ENCODE peak calls at places on chromosomes 13 and 19, in ten cellular contexts. G is psoas muscle, C is tibial artery, Z is upper lobe of right lung, U is RWPE1, E is ascending aorta, H is stomach, X is thoracic aorta, V is mesendoderm, S is mammary epithelial cell. A is an unnamed sample.

GRCh38 chr19:34220472-34221063 is 33.8 kb upstream of the GARRE1 start:
- DNase-seq in H (peak), X (peak), E (peak), V (peak), C (no peak), Z (no peak), S (peak), G (peak), U (peak), A (peak)

GRCh38 chr13:41520699-41521630 is 63.6 kb downstream of the RGCC start:
- DNase-seq in C (no peak), H (no peak), V (no peak), U (no peak), X (no peak), G (no peak), Z (no peak), S (no peak), E (no peak), A (no peak)

GRCh38 chr13:80527400-80527799 is 186.5 kb upstream of the SPRY2 start:
- DNase-seq in U (no peak), V (no peak), Z (no peak), E (no peak), S (no peak), H (no peak), X (no peak), C (no peak), G (no peak), A (no peak)

GRCh38 chr13:81658598-81659370 is 1317.9 kb upstream of the SPRY2 start:
- DNase-seq in U (no peak), E (no peak), G (no peak), X (no peak), C (no peak), V (peak), H (no peak), Z (no peak), S (no peak), A (no peak)

GRCh38 chr13:47326061-47326460 is 429.2 kb upstream of the HTR2A start:
- DNase-seq in V (no peak), H (no peak), E (no peak), C (no peak), X (no peak), S (no peak), G (no peak), Z (no peak), U (no peak), A (no peak)

GRCh38 chr13:104006625-104007061 is 940.4 kb upstream of the SLC10A2 start:
- DNase-seq in H (no peak), V (no peak), Z (no peak), G (no peak), X (no peak), S (no peak), E (no peak), U (no peak), C (no peak), A (no peak)

GRCh38 chr13:30804474-30804873 is 69.1 kb downstream of the ALOX5AP start:
- DNase-seq in V (no peak), C (no peak), E (no peak), U (no peak), H (no peak), S (no peak), G (no peak), Z (no peak), X (no peak), A (no peak)

GRCh38 chr13:110070046-110070445 is 236.9 kb downstream of the COL4A1 start:
- DNase-seq in G (no peak), Z (no peak), V (no peak), U (no peak), X (no peak), C (no peak), S (no peak), H (no peak), E (no peak), A (no peak)

GRCh38 chr13:100666124-100666523 is 8.5 kb downstream of the TMTC4 start:
- DNase-seq in S (no peak), Z (no peak), G (no peak), U (no peak), V (no peak), C (no peak), X (no peak), H (no peak), E (no peak), A (no peak)

DNA sequence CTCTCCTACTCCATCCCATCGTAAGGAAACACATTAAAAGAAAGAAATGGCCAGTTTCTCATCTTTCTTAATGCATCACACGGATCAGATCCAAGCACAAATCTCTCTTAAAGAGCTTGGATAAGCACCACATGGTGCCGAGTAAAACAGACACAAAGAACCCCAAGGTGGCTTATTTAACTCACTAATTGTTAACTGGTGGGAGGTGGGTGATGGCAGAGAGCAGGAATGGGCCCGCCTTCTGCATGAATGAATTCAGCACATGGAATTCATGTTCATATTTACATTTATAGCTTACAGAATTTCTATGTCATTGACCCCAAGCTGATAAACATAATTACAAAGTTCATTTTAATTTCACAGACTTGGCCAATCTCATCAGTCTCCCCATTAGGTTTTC is 89.9 kb downstream of the MZT1 start:
- DNase-seq in G (no peak), E (no peak), U (peak), Z (no peak), V (no peak), S (no peak), X (no peak), H (no peak), C (no peak), A (no peak)
- H3K27ac ChIP-seq in G (no peak), E (no peak), U (no peak), Z (no peak), V (no peak), S (peak), X (no peak), H (no peak), C (no peak), A (no peak)

DNA sequence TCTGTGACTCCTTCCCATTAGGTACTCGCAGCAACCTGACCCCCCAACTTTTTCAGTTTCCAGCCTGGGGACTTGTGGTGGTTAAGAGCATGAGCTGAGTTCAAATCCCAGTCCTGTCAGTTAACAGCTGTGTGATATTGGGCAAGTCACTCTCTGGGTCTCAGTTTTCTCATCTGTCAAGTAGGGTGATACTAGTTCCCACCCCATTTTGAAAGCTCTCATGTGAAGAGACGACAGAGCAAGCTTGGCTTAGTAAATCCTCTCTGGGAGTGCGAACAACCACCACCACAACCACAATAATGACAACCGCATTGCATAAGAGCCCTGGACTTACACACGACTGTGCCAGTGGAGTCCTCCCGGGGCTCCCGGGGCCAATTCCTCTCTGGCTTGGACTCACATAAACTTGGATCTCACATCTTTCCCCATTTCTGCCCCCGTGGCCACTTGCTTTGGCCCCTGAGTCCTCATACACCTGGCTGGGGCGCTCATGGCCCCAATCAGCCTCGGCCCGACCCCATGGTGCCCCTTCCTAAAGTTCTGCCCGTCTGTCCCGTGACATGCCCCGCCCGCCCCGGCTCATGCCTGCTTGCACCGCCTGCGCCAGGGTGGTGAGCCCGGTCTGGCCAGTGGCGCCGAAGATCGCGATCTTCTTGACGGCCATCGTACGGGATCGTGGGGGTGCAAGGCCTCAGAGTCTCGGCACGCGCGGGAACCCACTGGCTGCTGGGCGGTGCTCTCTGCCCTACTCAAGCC is at the start of gene BLVRB:
- DNase-seq in V (no peak), Z (no peak), E (no peak), H (no peak), X (no peak), G (no peak), S (peak), C (no peak), U (no peak), A (peak)
- H3K27ac ChIP-seq in V (no peak), Z (peak), E (peak), H (peak), X (peak), G (peak), S (peak), C (peak), U (peak), A (peak)

GRCh38 chr19:7292950-7293794 is 1.0 kb downstream of the INSR start:
- DNase-seq in C (peak), Z (peak), H (peak), V (peak), U (no peak), G (peak), S (no peak), X (no peak), E (peak), A (no peak)
- H3K27ac ChIP-seq in C (peak), Z (peak), H (peak), V (no peak), U (no peak), G (peak), S (no peak), X (peak), E (peak), A (no peak)

GRCh38 chr19:18069383-18069782 is 17.4 kb downstream of the IL12RB1 start:
- DNase-seq in Z (no peak), V (no peak), C (no peak), S (no peak), E (no peak), H (no peak), U (no peak), G (no peak), X (no peak), A (no peak)
- H3K27ac ChIP-seq in Z (no peak), V (no peak), C (no peak), S (no peak), E (no peak), H (no peak), U (no peak), G (no peak), X (no peak), A (no peak)

DNA sequence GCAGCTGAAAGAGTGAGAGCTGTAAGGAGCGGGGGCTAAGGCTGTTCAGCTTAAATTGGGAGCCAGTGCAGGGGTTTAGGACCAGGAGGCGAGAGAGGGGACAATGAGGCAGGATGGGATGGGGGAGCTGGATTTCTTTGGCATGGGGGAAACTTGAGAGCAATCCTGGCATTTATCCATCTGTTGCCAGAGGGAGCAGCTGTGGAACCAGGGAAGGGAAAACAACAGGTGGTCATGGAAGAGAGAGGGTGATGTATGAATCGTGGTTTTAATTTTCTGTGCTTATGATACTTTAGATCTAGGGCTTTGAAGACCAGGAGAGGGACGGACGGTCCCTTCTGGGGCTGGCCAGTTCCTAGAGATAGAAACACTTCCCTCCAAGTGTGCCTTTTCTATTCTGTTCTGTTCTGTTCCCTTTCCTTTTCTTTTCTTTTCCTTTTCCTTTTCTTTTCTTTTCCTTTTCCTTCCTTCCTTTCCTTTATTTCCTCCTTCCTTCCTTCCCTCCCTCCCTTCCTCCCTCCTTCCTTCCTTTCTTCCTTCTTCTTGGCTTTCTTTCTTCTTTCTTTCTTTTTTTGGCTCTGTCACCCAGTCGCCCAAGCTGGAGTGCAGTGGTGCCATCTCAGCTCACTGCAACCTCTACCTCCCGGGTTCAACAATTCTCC is 16.0 kb upstream of the CCL25 start:
- DNase-seq in U (no peak), C (no peak), G (no peak), H (no peak), V (no peak), E (no peak), X (no peak), Z (no peak), S (no peak), A (no peak)
- H3K27ac ChIP-seq in U (no peak), C (no peak), G (no peak), H (no peak), V (no peak), E (no peak), X (no peak), Z (no peak), S (no peak), A (no peak)

GRCh38 chr13:44719857-44720671 is 143.9 kb upstream of the TSC22D1 start:
- DNase-seq in X (no peak), Z (no peak), G (no peak), V (no peak), U (no peak), S (no peak), H (no peak), C (no peak), E (peak), A (no peak)
- H3K27ac ChIP-seq in X (peak), Z (peak), G (peak), V (no peak), U (no peak), S (no peak), H (peak), C (peak), E (peak), A (no peak)

GRCh38 chr19:40806385-40807146 is 7.6 kb downstream of the EGLN2 start:
- DNase-seq in H (peak), S (peak), V (peak), U (peak), C (peak), Z (peak), X (peak), E (peak), G (peak), A (peak)

GRCh38 chr19:40807147-40808020 is 8.4 kb downstream of the EGLN2 start:
- DNase-seq in X (no peak), Z (peak), G (no peak), U (peak), C (no peak), E (no peak), V (peak), H (no peak), S (no peak), A (no peak)

GRCh38 chr19:40808497-40808896 is 9.5 kb downstream of the EGLN2 start:
- DNase-seq in C (no peak), S (no peak), G (no peak), V (no peak), Z (no peak), U (no peak), E (no peak), H (no peak), X (no peak), A (no peak)

GRCh38 chr19:40809358-40810086 is 10.5 kb downstream of the EGLN2 start:
- DNase-seq in Z (peak), C (no peak), E (no peak), H (no peak), V (no peak), U (no peak), X (no peak), S (no peak), G (peak), A (no peak)

DNA sequence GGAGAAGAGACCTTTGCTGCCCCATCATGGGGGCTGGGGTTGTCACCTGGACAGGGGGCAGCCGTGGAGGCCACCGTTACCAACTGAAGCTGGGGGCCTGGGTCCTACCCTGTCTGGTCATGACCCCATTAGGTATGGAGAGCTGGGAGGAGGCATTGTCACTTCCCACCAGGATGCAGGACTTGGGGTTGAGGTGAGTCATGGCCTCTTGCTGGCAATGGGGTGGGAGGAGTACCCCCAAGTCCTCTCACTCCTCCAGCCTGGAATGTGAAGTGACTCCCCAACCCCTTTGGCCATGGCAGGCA is 9.0 kb downstream of the EGLN2 start:
- DNase-seq in S (no peak), C (no peak), X (no peak), H (no peak), V (no peak), E (no peak), U (no peak), Z (no peak), G (no peak), A (no peak)
- H3K27ac ChIP-seq in S (no peak), C (no peak), X (peak), H (peak), V (no peak), E (no peak), U (peak), Z (peak), G (no peak), A (peak)

GRCh38 chr19:7394728-7395359 is 46.1 kb downstream of the ARHGEF18 start:
- DNase-seq in U (peak), V (peak), X (peak), Z (peak), H (peak), E (peak), S (peak), C (peak), G (peak), A (peak)

GRCh38 chr19:7393934-7394508 is 45.3 kb downstream of the ARHGEF18 start:
- DNase-seq in S (no peak), H (no peak), Z (no peak), U (no peak), V (no peak), C (no peak), E (no peak), G (no peak), X (no peak), A (no peak)

GRCh38 chr19:7397687-7398086 is 49.0 kb downstream of the ARHGEF18 start:
- DNase-seq in G (no peak), Z (no peak), H (no peak), S (peak), U (no peak), X (no peak), V (no peak), C (no peak), E (no peak), A (no peak)

GRCh38 chr19:7395360-7395781 is 46.6 kb downstream of the ARHGEF18 start:
- DNase-seq in H (no peak), G (no peak), Z (no peak), V (no peak), C (no peak), E (no peak), U (no peak), S (no peak), X (no peak), A (no peak)

DNA sequence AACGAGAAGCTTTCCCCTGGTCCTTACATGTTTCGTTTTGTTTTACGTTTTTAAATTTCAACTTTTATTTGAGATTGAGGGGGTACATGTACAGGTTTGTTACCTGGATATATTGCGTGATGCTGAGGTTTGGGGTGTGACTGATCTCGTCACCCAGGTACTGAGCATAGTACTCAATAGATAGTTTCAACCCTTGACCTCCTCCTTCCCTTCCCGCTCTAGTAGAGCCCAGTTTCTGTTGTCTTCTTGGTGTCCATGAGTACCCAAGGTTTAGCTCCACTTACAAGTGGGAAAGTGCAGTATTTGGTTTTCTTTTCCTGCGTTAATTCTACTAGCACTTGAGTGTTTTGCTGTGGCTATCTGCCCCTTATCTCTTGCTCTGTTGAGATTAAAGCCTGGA is 47.1 kb downstream of the ARHGEF18 start:
- DNase-seq in X (no peak), S (peak), U (no peak), G (no peak), E (no peak), V (no peak), Z (no peak), H (no peak), C (no peak), A (no peak)
- H3K27ac ChIP-seq in X (no peak), S (peak), U (peak), G (peak), E (no peak), V (no peak), Z (peak), H (peak), C (peak), A (peak)

GRCh38 chr19:23916991-23917390 is 2.3 kb downstream of the ZNF726 start:
- DNase-seq in S (peak), U (no peak), E (no peak), G (no peak), X (no peak), V (no peak), H (no peak), Z (no peak), C (no peak), A (no peak)

GRCh38 chr19:23913931-23914330 is 755 bp upstream of the ZNF726 start:
- DNase-seq in Z (no peak), U (no peak), C (no peak), G (no peak), S (no peak), X (no peak), V (no peak), H (no peak), E (no peak), A (no peak)

GRCh38 chr19:23917856-23918255 is 3.2 kb downstream of the ZNF726 start:
- DNase-seq in E (no peak), S (peak), C (no peak), H (no peak), X (no peak), V (peak), Z (no peak), G (no peak), U (no peak), A (no peak)

GRCh38 chr19:23909222-23909621 is 5.5 kb upstream of the ZNF726 start:
- DNase-seq in G (no peak), V (no peak), U (no peak), C (no peak), Z (no peak), S (no peak), E (no peak), X (no peak), H (no peak), A (no peak)

DNA sequence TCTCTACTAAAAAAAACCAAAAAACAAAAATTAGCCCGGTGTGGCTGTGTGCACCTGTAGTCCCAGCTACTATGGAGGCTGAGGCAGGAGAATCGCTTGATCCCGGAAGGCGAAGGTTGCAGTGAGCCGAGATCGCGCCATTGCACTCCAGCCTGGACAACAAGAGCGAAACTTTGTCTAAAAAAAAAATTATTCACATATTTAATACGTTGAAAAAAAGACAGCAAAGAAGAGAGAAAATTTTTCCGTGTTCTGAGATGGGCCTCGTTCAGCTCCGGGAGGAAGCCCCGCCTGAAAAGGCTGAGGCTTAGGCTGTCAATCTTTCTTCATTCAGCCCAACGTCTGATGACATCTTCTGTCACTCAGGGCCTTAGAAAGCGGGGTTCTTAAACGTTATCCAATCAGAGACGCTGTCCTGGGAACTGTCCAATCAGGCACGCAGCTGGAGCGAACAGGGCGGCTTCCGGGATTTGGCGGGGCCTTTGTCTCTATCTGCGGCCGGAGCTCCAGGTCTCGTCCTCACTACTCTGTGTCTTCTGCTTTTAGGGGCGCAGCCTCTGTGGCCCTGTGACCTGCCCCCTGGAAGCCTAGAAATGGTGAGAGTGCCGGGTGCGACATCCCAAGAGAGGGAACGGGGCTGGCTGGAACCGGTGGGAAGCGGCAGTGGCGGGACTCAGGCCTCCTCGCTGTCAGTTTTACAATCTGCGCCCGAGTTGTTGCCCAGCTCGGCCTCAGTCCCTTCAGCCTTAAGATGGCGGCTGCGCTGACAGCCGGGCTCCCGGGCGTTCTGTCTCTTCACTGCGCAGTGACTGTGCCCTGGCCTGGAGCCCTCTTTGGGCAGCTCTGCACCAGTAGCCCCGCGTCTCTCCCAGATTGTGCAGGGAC is at the start of gene ZNF726:
- DNase-seq in G (peak), E (peak), V (peak), C (peak), X (peak), Z (peak), H (peak), U (peak), S (peak), A (peak)
- H3K27ac ChIP-seq in G (no peak), E (no peak), V (no peak), C (no peak), X (no peak), Z (peak), H (peak), U (peak), S (no peak), A (no peak)